ENCODE peak calls at places on chromosomes 12 and 14, in ten cellular contexts. One of them, this sample, is unnamed.

GRCh38 chr12:93572712-93573551 is 457 bp downstream of the SOCS2 start:
- DNase-seq in RWPE1: no peak
- DNase-seq in heart left ventricle: peak
- DNase-seq in left lung: peak
- DNase-seq in GM23248: peak
- DNase-seq in ascending aorta: no peak
- DNase-seq in endodermal cell: peak
- DNase-seq in MM.1S: no peak
- DNase-seq in OCI-LY7: no peak
- DNase-seq in brain microvascular endothelial cell: no peak
- DNase-seq in this sample: peak

GRCh38 chr14:65131176-65131765 is 29.0 kb upstream of the MAX start:
- DNase-seq in RWPE1: peak
- DNase-seq in heart left ventricle: no peak
- DNase-seq in left lung: no peak
- DNase-seq in GM23248: peak
- DNase-seq in ascending aorta: no peak
- DNase-seq in endodermal cell: no peak
- DNase-seq in MM.1S: no peak
- DNase-seq in OCI-LY7: no peak
- DNase-seq in brain microvascular endothelial cell: peak
- DNase-seq in this sample: peak

GRCh38 chr14:24232121-24232644 is at the start of gene NEDD8:
- DNase-seq in RWPE1: peak
- DNase-seq in heart left ventricle: peak
- DNase-seq in left lung: peak
- DNase-seq in GM23248: peak
- DNase-seq in ascending aorta: peak
- DNase-seq in endodermal cell: peak
- DNase-seq in MM.1S: peak
- DNase-seq in OCI-LY7: peak
- DNase-seq in brain microvascular endothelial cell: peak
- DNase-seq in this sample: peak

GRCh38 chr12:85741051-85741450 is 95.2 kb downstream of the RASSF9 start:
- DNase-seq in RWPE1: no peak
- DNase-seq in heart left ventricle: no peak
- DNase-seq in left lung: no peak
- DNase-seq in GM23248: no peak
- DNase-seq in ascending aorta: no peak
- DNase-seq in endodermal cell: no peak
- DNase-seq in MM.1S: no peak
- DNase-seq in OCI-LY7: no peak
- DNase-seq in brain microvascular endothelial cell: no peak
- DNase-seq in this sample: no peak

GRCh38 chr12:94140556-94140955 is 7.8 kb upstream of the PLXNC1 start:
- DNase-seq in RWPE1: no peak
- DNase-seq in heart left ventricle: no peak
- DNase-seq in left lung: no peak
- DNase-seq in GM23248: peak
- DNase-seq in ascending aorta: no peak
- DNase-seq in endodermal cell: peak
- DNase-seq in MM.1S: peak
- DNase-seq in OCI-LY7: peak
- DNase-seq in brain microvascular endothelial cell: no peak
- DNase-seq in this sample: peak

GRCh38 chr14:78967111-78967809 is 797.1 kb downstream of the NRXN3 start:
- DNase-seq in RWPE1: no peak
- DNase-seq in heart left ventricle: no peak
- DNase-seq in left lung: no peak
- DNase-seq in GM23248: peak
- DNase-seq in ascending aorta: no peak
- DNase-seq in endodermal cell: no peak
- DNase-seq in MM.1S: no peak
- DNase-seq in OCI-LY7: no peak
- DNase-seq in brain microvascular endothelial cell: peak
- DNase-seq in this sample: no peak

GRCh38 chr12:51949342-51950030 is 2.0 kb upstream of the ACVR1B start:
- DNase-seq in RWPE1: no peak
- DNase-seq in heart left ventricle: no peak
- DNase-seq in left lung: no peak
- DNase-seq in GM23248: peak
- DNase-seq in ascending aorta: no peak
- DNase-seq in endodermal cell: peak
- DNase-seq in MM.1S: no peak
- DNase-seq in OCI-LY7: no peak
- DNase-seq in brain microvascular endothelial cell: no peak
- DNase-seq in this sample: no peak

GRCh38 chr12:2877047-2877958 is at the start of the genes FOXM1 and RHNO1:
- DNase-seq in RWPE1: peak
- DNase-seq in heart left ventricle: peak
- DNase-seq in left lung: peak
- DNase-seq in GM23248: peak
- DNase-seq in ascending aorta: peak
- DNase-seq in endodermal cell: peak
- DNase-seq in MM.1S: peak
- DNase-seq in OCI-LY7: peak
- DNase-seq in brain microvascular endothelial cell: peak
- DNase-seq in this sample: peak

GRCh38 chr12:100986595-100987547 is 192.3 kb downstream of the ANO4 start:
- DNase-seq in RWPE1: no peak
- DNase-seq in heart left ventricle: no peak
- DNase-seq in left lung: no peak
- DNase-seq in GM23248: peak
- DNase-seq in ascending aorta: no peak
- DNase-seq in endodermal cell: peak
- DNase-seq in MM.1S: no peak
- DNase-seq in OCI-LY7: no peak
- DNase-seq in brain microvascular endothelial cell: no peak
- DNase-seq in this sample: no peak

GRCh38 chr14:52801014-52801708 is 9.8 kb upstream of the GNPNAT1 start:
- DNase-seq in RWPE1: no peak
- DNase-seq in heart left ventricle: no peak
- DNase-seq in left lung: no peak
- DNase-seq in GM23248: peak
- DNase-seq in ascending aorta: peak
- DNase-seq in endodermal cell: no peak
- DNase-seq in MM.1S: no peak
- DNase-seq in OCI-LY7: no peak
- DNase-seq in brain microvascular endothelial cell: peak
- DNase-seq in this sample: peak

GRCh38 chr12:100926669-100927248 is 132.2 kb downstream of the ANO4 start:
- DNase-seq in RWPE1: peak
- DNase-seq in heart left ventricle: no peak
- DNase-seq in left lung: no peak
- DNase-seq in GM23248: peak
- DNase-seq in ascending aorta: no peak
- DNase-seq in endodermal cell: peak
- DNase-seq in MM.1S: no peak
- DNase-seq in OCI-LY7: no peak
- DNase-seq in brain microvascular endothelial cell: no peak
- DNase-seq in this sample: no peak

GRCh38 chr14:47541652-47542051 is 133.8 kb downstream of the MDGA2 start:
- DNase-seq in RWPE1: no peak
- DNase-seq in heart left ventricle: no peak
- DNase-seq in left lung: no peak
- DNase-seq in GM23248: no peak
- DNase-seq in ascending aorta: no peak
- DNase-seq in endodermal cell: no peak
- DNase-seq in MM.1S: no peak
- DNase-seq in OCI-LY7: no peak
- DNase-seq in brain microvascular endothelial cell: no peak
- DNase-seq in this sample: no peak

GRCh38 chr12:92124708-92125067 is 21.0 kb downstream of the BTG1 start:
- DNase-seq in RWPE1: no peak
- DNase-seq in heart left ventricle: no peak
- DNase-seq in left lung: no peak
- DNase-seq in GM23248: no peak
- DNase-seq in ascending aorta: no peak
- DNase-seq in endodermal cell: no peak
- DNase-seq in MM.1S: peak
- DNase-seq in OCI-LY7: no peak
- DNase-seq in brain microvascular endothelial cell: no peak
- DNase-seq in this sample: no peak

GRCh38 chr12:12079291-12079690 is 8.6 kb downstream of the BCL2L14 start:
- DNase-seq in RWPE1: no peak
- DNase-seq in heart left ventricle: no peak
- DNase-seq in left lung: no peak
- DNase-seq in GM23248: peak
- DNase-seq in ascending aorta: no peak
- DNase-seq in endodermal cell: peak
- DNase-seq in MM.1S: no peak
- DNase-seq in OCI-LY7: no peak
- DNase-seq in brain microvascular endothelial cell: peak
- DNase-seq in this sample: peak

GRCh38 chr12:98725481-98726247 is 80.6 kb downstream of the APAF1 start:
- DNase-seq in RWPE1: peak
- DNase-seq in heart left ventricle: no peak
- DNase-seq in left lung: no peak
- DNase-seq in GM23248: peak
- DNase-seq in ascending aorta: no peak
- DNase-seq in endodermal cell: peak
- DNase-seq in MM.1S: peak
- DNase-seq in OCI-LY7: peak
- DNase-seq in brain microvascular endothelial cell: peak
- DNase-seq in this sample: peak

GRCh38 chr14:59352951-59353350 is 112.2 kb downstream of the GPR135 start:
- DNase-seq in RWPE1: no peak
- DNase-seq in heart left ventricle: no peak
- DNase-seq in left lung: no peak
- DNase-seq in GM23248: no peak
- DNase-seq in ascending aorta: no peak
- DNase-seq in endodermal cell: no peak
- DNase-seq in MM.1S: no peak
- DNase-seq in OCI-LY7: no peak
- DNase-seq in brain microvascular endothelial cell: no peak
- DNase-seq in this sample: peak

GRCh38 chr14:92584221-92584620 is 70.6 kb downstream of the RIN3 start:
- DNase-seq in RWPE1: no peak
- DNase-seq in heart left ventricle: no peak
- DNase-seq in left lung: no peak
- DNase-seq in GM23248: no peak
- DNase-seq in ascending aorta: no peak
- DNase-seq in endodermal cell: no peak
- DNase-seq in MM.1S: no peak
- DNase-seq in OCI-LY7: no peak
- DNase-seq in brain microvascular endothelial cell: no peak
- DNase-seq in this sample: no peak

GRCh38 chr12:49346659-49347306 is at the start of gene DNAJC22:
- DNase-seq in RWPE1: no peak
- DNase-seq in heart left ventricle: no peak
- DNase-seq in left lung: no peak
- DNase-seq in GM23248: peak
- DNase-seq in ascending aorta: no peak
- DNase-seq in endodermal cell: peak
- DNase-seq in MM.1S: peak
- DNase-seq in OCI-LY7: peak
- DNase-seq in brain microvascular endothelial cell: no peak
- DNase-seq in this sample: peak

DNA sequence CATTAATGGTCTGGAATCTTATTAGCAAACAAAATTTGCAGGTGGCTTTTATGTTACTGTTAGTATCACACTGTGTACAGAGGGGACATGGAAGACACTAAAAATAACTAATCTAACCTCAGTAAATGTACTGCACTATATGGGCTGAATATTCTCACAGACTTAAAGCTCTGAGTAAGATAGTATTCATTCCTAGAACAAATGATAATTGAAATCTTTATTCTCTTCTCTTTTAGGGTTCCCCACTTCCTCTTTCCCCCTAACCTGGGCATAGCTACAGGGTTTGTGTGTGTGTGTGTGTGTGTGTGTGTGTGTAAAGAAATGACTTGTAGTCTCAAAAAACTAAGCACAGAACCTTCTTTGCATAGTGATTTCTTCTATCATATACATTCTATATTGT is 21.4 kb upstream of the HECTD1 start:
- DNase-seq in RWPE1: no peak
- DNase-seq in heart left ventricle: no peak
- DNase-seq in left lung: no peak
- DNase-seq in GM23248: no peak
- DNase-seq in ascending aorta: no peak
- DNase-seq in endodermal cell: no peak
- DNase-seq in MM.1S: no peak
- DNase-seq in OCI-LY7: no peak
- DNase-seq in brain microvascular endothelial cell: no peak
- DNase-seq in this sample: no peak
- H3K27ac ChIP-seq in RWPE1: no peak
- H3K27ac ChIP-seq in heart left ventricle: peak
- H3K27ac ChIP-seq in left lung: peak
- H3K27ac ChIP-seq in GM23248: peak
- H3K27ac ChIP-seq in ascending aorta: no peak
- H3K27ac ChIP-seq in endodermal cell: no peak
- H3K27ac ChIP-seq in MM.1S: no peak
- H3K27ac ChIP-seq in OCI-LY7: no peak
- H3K27ac ChIP-seq in brain microvascular endothelial cell: no peak
- H3K27ac ChIP-seq in this sample: peak

GRCh38 chr14:71141701-71142374 is 234.6 kb downstream of the PCNX1 start:
- DNase-seq in RWPE1: no peak
- DNase-seq in heart left ventricle: no peak
- DNase-seq in left lung: no peak
- DNase-seq in GM23248: peak
- DNase-seq in ascending aorta: no peak
- DNase-seq in endodermal cell: no peak
- DNase-seq in MM.1S: no peak
- DNase-seq in OCI-LY7: no peak
- DNase-seq in brain microvascular endothelial cell: peak
- DNase-seq in this sample: no peak
- H3K27ac ChIP-seq in RWPE1: no peak
- H3K27ac ChIP-seq in heart left ventricle: no peak
- H3K27ac ChIP-seq in left lung: no peak
- H3K27ac ChIP-seq in GM23248: peak
- H3K27ac ChIP-seq in ascending aorta: no peak
- H3K27ac ChIP-seq in endodermal cell: no peak
- H3K27ac ChIP-seq in MM.1S: peak
- H3K27ac ChIP-seq in OCI-LY7: peak
- H3K27ac ChIP-seq in brain microvascular endothelial cell: peak
- H3K27ac ChIP-seq in this sample: peak

GRCh38 chr14:34363733-34364134 is 98.3 kb downstream of the SPTSSA start:
- DNase-seq in RWPE1: no peak
- DNase-seq in heart left ventricle: peak
- DNase-seq in left lung: no peak
- DNase-seq in GM23248: peak
- DNase-seq in ascending aorta: no peak
- DNase-seq in endodermal cell: no peak
- DNase-seq in MM.1S: no peak
- DNase-seq in OCI-LY7: no peak
- DNase-seq in brain microvascular endothelial cell: peak
- DNase-seq in this sample: peak
- H3K27ac ChIP-seq in RWPE1: peak
- H3K27ac ChIP-seq in heart left ventricle: no peak
- H3K27ac ChIP-seq in left lung: no peak
- H3K27ac ChIP-seq in GM23248: no peak
- H3K27ac ChIP-seq in ascending aorta: no peak
- H3K27ac ChIP-seq in endodermal cell: no peak
- H3K27ac ChIP-seq in MM.1S: no peak
- H3K27ac ChIP-seq in OCI-LY7: no peak
- H3K27ac ChIP-seq in brain microvascular endothelial cell: no peak
- H3K27ac ChIP-seq in this sample: no peak

DNA sequence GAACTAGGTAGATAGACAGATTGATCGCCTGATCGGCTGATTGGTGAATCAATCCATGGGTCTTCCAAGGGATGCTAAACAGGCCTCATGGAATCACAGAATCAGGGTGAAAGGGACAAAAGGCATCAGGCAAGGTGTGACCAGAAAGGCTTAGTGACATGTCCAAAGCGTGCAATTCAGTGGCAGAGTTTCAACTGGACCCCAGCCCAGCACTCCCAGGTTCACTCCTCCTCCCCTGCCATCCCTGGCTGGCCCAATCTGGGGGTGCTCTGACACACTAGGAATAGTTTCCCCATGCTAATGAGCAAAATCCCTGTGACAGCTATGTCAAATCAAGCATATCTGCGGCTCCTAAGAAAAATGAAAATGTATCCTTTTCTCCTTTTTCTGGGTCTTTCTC is 50.4 kb downstream of the NINJ2 start:
- DNase-seq in RWPE1: no peak
- DNase-seq in heart left ventricle: no peak
- DNase-seq in left lung: no peak
- DNase-seq in GM23248: no peak
- DNase-seq in ascending aorta: no peak
- DNase-seq in endodermal cell: peak
- DNase-seq in MM.1S: no peak
- DNase-seq in OCI-LY7: no peak
- DNase-seq in brain microvascular endothelial cell: no peak
- DNase-seq in this sample: no peak
- H3K27ac ChIP-seq in RWPE1: no peak
- H3K27ac ChIP-seq in heart left ventricle: no peak
- H3K27ac ChIP-seq in left lung: no peak
- H3K27ac ChIP-seq in GM23248: no peak
- H3K27ac ChIP-seq in ascending aorta: no peak
- H3K27ac ChIP-seq in endodermal cell: no peak
- H3K27ac ChIP-seq in MM.1S: no peak
- H3K27ac ChIP-seq in OCI-LY7: no peak
- H3K27ac ChIP-seq in brain microvascular endothelial cell: no peak
- H3K27ac ChIP-seq in this sample: no peak

This sample was measured in osteoblast.